ENCODE peak calls at places on chromosomes 1 and 21, in seven cellular contexts. S, C, T, J, P, I and F are unnamed samples.

GRCh38 chr1:231707407-231707806 is 80.8 kb downstream of the DISC1 start:
- DNase-seq in T (no peak), C (no peak), S (no peak), J (no peak), P (no peak), I (no peak), F (no peak)

GRCh38 chr1:8914471-8914870 is 31.2 kb upstream of the CA6 start:
- DNase-seq in T (no peak), I (no peak), C (no peak), J (no peak), S (no peak), P (no peak), F (no peak)

GRCh38 chr1:210293191-210293607 is 35.5 kb upstream of the HHAT start:
- DNase-seq in S (peak), C (no peak), I (no peak), J (no peak), P (peak), T (no peak), F (no peak)

GRCh38 chr1:94481473-94481933 is 60.1 kb downstream of the F3 start:
- DNase-seq in T (peak), C (peak), I (peak), J (no peak), P (peak), S (peak), F (peak)

GRCh38 chr1:44084998-44085675 is 33.5 kb upstream of the KLF17 start:
- DNase-seq in C (no peak), I (peak), S (peak), J (no peak), T (no peak), P (peak), F (no peak)

GRCh38 chr1:39409055-39409816 is 82.2 kb upstream of the BMP8A start:
- DNase-seq in C (no peak), I (no peak), S (peak), J (peak), P (peak), T (no peak), F (no peak)

GRCh38 chr1:20724364-20725188 is 6.8 kb upstream of the KIF17 start:
- DNase-seq in I (no peak), C (no peak), J (peak), S (no peak), T (no peak), P (no peak), F (no peak)

GRCh38 chr1:29716306-29716705 is 480.0 kb downstream of the PTPRU start:
- DNase-seq in I (no peak), S (no peak), C (no peak), T (no peak), P (no peak), J (no peak), F (no peak)

GRCh38 chr1:244155661-244156060 is 104.6 kb downstream of the ZBTB18 start:
- DNase-seq in I (no peak), S (no peak), C (no peak), J (no peak), T (no peak), P (no peak), F (no peak)

GRCh38 chr1:212470059-212470458 is 37.3 kb downstream of the NENF start:
- DNase-seq in I (peak), T (no peak), C (no peak), P (peak), J (peak), S (peak), F (peak)

GRCh38 chr1:202619528-202619927 is 90.7 kb downstream of the SYT2 start:
- DNase-seq in I (no peak), S (no peak), T (no peak), P (no peak), J (no peak), C (no peak), F (no peak)

GRCh38 chr1:41900611-41901444 is 17.9 kb downstream of the HIVEP3 start:
- DNase-seq in S (peak), P (peak), T (no peak), C (no peak), I (peak), J (no peak), F (no peak)

GRCh38 chr1:180672505-180672904 is 40.7 kb downstream of the XPR1 start:
- DNase-seq in T (no peak), S (no peak), I (no peak), J (no peak), C (no peak), P (no peak), F (no peak)

GRCh38 chr1:209863766-209864485 is 36.2 kb downstream of the UTP25 start:
- DNase-seq in I (no peak), T (no peak), J (no peak), C (no peak), S (no peak), P (no peak), F (no peak)

GRCh38 chr1:11342677-11343076 is 69.7 kb downstream of the UBIAD1 start:
- DNase-seq in I (no peak), J (no peak), C (no peak), S (no peak), T (no peak), P (peak), F (no peak)

GRCh38 chr1:40951943-40952743 is 27.4 kb upstream of the CTPS1 start:
- DNase-seq in C (peak), J (peak), T (peak), P (no peak), I (peak), S (peak), F (peak)

GRCh38 chr1:78274814-78275213 is 216.0 kb upstream of the PTGFR start:
- DNase-seq in C (no peak), S (peak), J (no peak), T (no peak), P (no peak), I (no peak), F (no peak)

GRCh38 chr1:177789956-177790355 is 179.9 kb downstream of the SEC16B start:
- DNase-seq in T (no peak), C (no peak), P (no peak), I (no peak), S (no peak), J (no peak), F (no peak)

GRCh38 chr1:225950905-225951351 is 9.9 kb upstream of the LEFTY2 start:
- DNase-seq in J (no peak), P (no peak), T (no peak), I (no peak), C (no peak), S (no peak), F (no peak)

GRCh38 chr21:44630440-44630839 is 3.5 kb downstream of the KRTAP10-9 start:
- DNase-seq in I (no peak), S (no peak), T (no peak), J (no peak), C (no peak), P (no peak), F (no peak)

GRCh38 chr1:58443986-58444603 is 102.4 kb downstream of the OMA1 start:
- DNase-seq in I (no peak), T (no peak), P (no peak), C (no peak), J (no peak), S (peak), F (no peak)

GRCh38 chr1:228345201-228345930 is 61.3 kb downstream of the TRIM11 start:
- DNase-seq in T (no peak), C (no peak), S (no peak), P (no peak), I (no peak), J (peak), F (no peak)

GRCh38 chr1:235624751-235625192 is 24.8 kb downstream of the GNG4 start:
- DNase-seq in C (no peak), J (no peak), T (no peak), I (no peak), S (no peak), P (no peak), F (no peak)

GRCh38 chr1:75292013-75292412 is 157.8 kb downstream of the LHX8 start:
- DNase-seq in C (no peak), J (no peak), I (no peak), S (no peak), P (no peak), T (no peak), F (no peak)

GRCh38 chr1:234915923-234916675 is 212.5 kb downstream of the TOMM20 start:
- DNase-seq in T (no peak), C (no peak), I (no peak), S (no peak), J (no peak), P (no peak), F (no peak)

GRCh38 chr1:67610450-67610849 is 74.6 kb upstream of the GADD45A start:
- DNase-seq in T (no peak), J (no peak), C (no peak), I (no peak), P (no peak), S (peak), F (no peak)

GRCh38 chr1:214505134-214505533 is 46.3 kb downstream of the PTPN14 start:
- DNase-seq in S (no peak), P (no peak), T (no peak), C (no peak), J (no peak), I (no peak), F (no peak)

GRCh38 chr1:154006136-154006535 is 15.6 kb downstream of the RPS27 start:
- DNase-seq in C (no peak), P (no peak), T (no peak), I (peak), S (peak), J (no peak), F (no peak)

GRCh38 chr1:154445040-154445472 is 39.9 kb downstream of the IL6R start:
- DNase-seq in I (peak), P (peak), C (no peak), S (peak), J (no peak), T (no peak), F (no peak)

GRCh38 chr1:236083650-236084385 is 18.9 kb upstream of the NID1 start:
- DNase-seq in S (peak), T (no peak), C (no peak), I (no peak), J (no peak), P (no peak), F (no peak)

GRCh38 chr1:157090196-157090647 is 9.4 kb downstream of the ETV3L start:
- DNase-seq in I (peak), T (peak), J (peak), P (peak), C (peak), S (peak), F (peak)

GRCh38 chr21:23811802-23812201 is 1795.5 kb downstream of the MRPL39 start:
- DNase-seq in I (no peak), C (no peak), P (no peak), J (no peak), T (no peak), S (no peak), F (no peak)

GRCh38 chr1:7808253-7808844 is 24.3 kb downstream of the PER3 start:
- DNase-seq in S (peak), I (peak), T (no peak), J (no peak), P (peak), C (no peak), F (no peak)

GRCh38 chr1:162213281-162213909 is 143.9 kb downstream of the NOS1AP start:
- DNase-seq in S (no peak), J (peak), I (no peak), P (no peak), C (no peak), T (no peak), F (peak)

GRCh38 chr1:113046569-113046968 is 26.4 kb upstream of the LRIG2 start:
- DNase-seq in T (no peak), I (no peak), C (no peak), J (no peak), S (no peak), P (no peak), F (no peak)

GRCh38 chr1:41422306-41422705 is 61.1 kb downstream of the FOXO6 start:
- DNase-seq in P (no peak), I (no peak), S (no peak), T (no peak), C (no peak), J (no peak), F (no peak)

GRCh38 chr1:54287821-54288220 is 87.9 kb downstream of the MRPL37 start:
- DNase-seq in C (no peak), P (no peak), T (no peak), J (no peak), I (no peak), S (no peak), F (no peak)

GRCh38 chr1:228362884-228363450 is 43.7 kb downstream of the TRIM11 start:
- DNase-seq in J (no peak), I (no peak), P (no peak), S (no peak), C (no peak), T (no peak), F (no peak)

GRCh38 chr1:71668059-71668458 is 587.2 kb upstream of the ZRANB2 start:
- DNase-seq in T (no peak), J (no peak), I (no peak), S (no peak), C (no peak), P (no peak), F (peak)